ENCODE peak calls at places on chromosomes 4 and X, in seven cellular contexts. One of them, this sample, is unnamed.

GRCh38 chrX:152632445-152633097 is 5.1 kb upstream of the GABRQ start:
- DNase-seq in cardiac muscle cell: peak
- DNase-seq in CD8-positive, alpha-beta T cell: peak
- DNase-seq in dermis blood vessel endothelial cell: peak
- DNase-seq in memory B cell: peak
- DNase-seq in NCI-H460: peak
- DNase-seq in uterus: peak
- DNase-seq in this sample: peak

GRCh38 chrX:17377795-17378194 is 2.8 kb downstream of the NHS start:
- DNase-seq in cardiac muscle cell: no peak
- DNase-seq in CD8-positive, alpha-beta T cell: no peak
- DNase-seq in dermis blood vessel endothelial cell: no peak
- DNase-seq in memory B cell: no peak
- DNase-seq in NCI-H460: no peak
- DNase-seq in uterus: no peak
- DNase-seq in this sample: no peak

GRCh38 chr4:16846520-16847117 is 51.8 kb downstream of the LDB2 start:
- DNase-seq in cardiac muscle cell: no peak
- DNase-seq in CD8-positive, alpha-beta T cell: no peak
- DNase-seq in dermis blood vessel endothelial cell: no peak
- DNase-seq in memory B cell: no peak
- DNase-seq in NCI-H460: no peak
- DNase-seq in uterus: no peak
- DNase-seq in this sample: no peak

GRCh38 chrX:45485682-45486081 is 285.0 kb upstream of the DIPK2B start:
- DNase-seq in cardiac muscle cell: no peak
- DNase-seq in CD8-positive, alpha-beta T cell: no peak
- DNase-seq in dermis blood vessel endothelial cell: peak
- DNase-seq in memory B cell: no peak
- DNase-seq in NCI-H460: no peak
- DNase-seq in uterus: no peak
- DNase-seq in this sample: peak

GRCh38 chrX:31547816-31548215 is 476.0 kb upstream of the FTHL17 start:
- DNase-seq in cardiac muscle cell: no peak
- DNase-seq in CD8-positive, alpha-beta T cell: no peak
- DNase-seq in dermis blood vessel endothelial cell: no peak
- DNase-seq in memory B cell: no peak
- DNase-seq in NCI-H460: no peak
- DNase-seq in uterus: no peak
- DNase-seq in this sample: no peak

GRCh38 chr4:173264245-173264959 is 69.8 kb downstream of the HMGB2 start:
- DNase-seq in cardiac muscle cell: peak
- DNase-seq in CD8-positive, alpha-beta T cell: peak
- DNase-seq in dermis blood vessel endothelial cell: peak
- DNase-seq in memory B cell: peak
- DNase-seq in NCI-H460: no peak
- DNase-seq in uterus: peak
- DNase-seq in this sample: no peak

GRCh38 chr4:153019906-153020305 is 83.8 kb downstream of the FHDC1 start:
- DNase-seq in cardiac muscle cell: no peak
- DNase-seq in CD8-positive, alpha-beta T cell: no peak
- DNase-seq in dermis blood vessel endothelial cell: no peak
- DNase-seq in memory B cell: no peak
- DNase-seq in NCI-H460: no peak
- DNase-seq in uterus: no peak
- DNase-seq in this sample: no peak

GRCh38 chr4:122855491-122855890 is 28.9 kb downstream of the FGF2 start:
- DNase-seq in cardiac muscle cell: no peak
- DNase-seq in CD8-positive, alpha-beta T cell: no peak
- DNase-seq in dermis blood vessel endothelial cell: peak
- DNase-seq in memory B cell: no peak
- DNase-seq in NCI-H460: no peak
- DNase-seq in uterus: no peak
- DNase-seq in this sample: no peak

GRCh38 chr4:69534697-69535096 is 39.0 kb upstream of the UGT2B4 start:
- DNase-seq in cardiac muscle cell: no peak
- DNase-seq in CD8-positive, alpha-beta T cell: no peak
- DNase-seq in dermis blood vessel endothelial cell: no peak
- DNase-seq in memory B cell: no peak
- DNase-seq in NCI-H460: no peak
- DNase-seq in uterus: no peak
- DNase-seq in this sample: no peak

GRCh38 chr4:7365472-7366179 is 69.1 kb downstream of the PSAPL1 start:
- DNase-seq in cardiac muscle cell: no peak
- DNase-seq in CD8-positive, alpha-beta T cell: no peak
- DNase-seq in dermis blood vessel endothelial cell: no peak
- DNase-seq in memory B cell: no peak
- DNase-seq in NCI-H460: no peak
- DNase-seq in uterus: no peak
- DNase-seq in this sample: no peak

GRCh38 chr4:3316146-3316545 is 23.3 kb downstream of the RGS12 start:
- DNase-seq in cardiac muscle cell: no peak
- DNase-seq in CD8-positive, alpha-beta T cell: no peak
- DNase-seq in dermis blood vessel endothelial cell: no peak
- DNase-seq in memory B cell: no peak
- DNase-seq in NCI-H460: no peak
- DNase-seq in uterus: no peak
- DNase-seq in this sample: no peak

GRCh38 chr4:26424838-26425237 is 65.4 kb downstream of the CCKAR start:
- DNase-seq in cardiac muscle cell: no peak
- DNase-seq in CD8-positive, alpha-beta T cell: no peak
- DNase-seq in dermis blood vessel endothelial cell: peak
- DNase-seq in memory B cell: no peak
- DNase-seq in NCI-H460: no peak
- DNase-seq in uterus: no peak
- DNase-seq in this sample: no peak

GRCh38 chr4:180636696-180637095 is 1606.5 kb upstream of the TENM3 start:
- DNase-seq in cardiac muscle cell: no peak
- DNase-seq in CD8-positive, alpha-beta T cell: no peak
- DNase-seq in dermis blood vessel endothelial cell: no peak
- DNase-seq in memory B cell: no peak
- DNase-seq in NCI-H460: no peak
- DNase-seq in uterus: no peak
- DNase-seq in this sample: no peak

GRCh38 chr4:94491322-94491721 is 39.6 kb downstream of the PDLIM5 start:
- DNase-seq in cardiac muscle cell: no peak
- DNase-seq in CD8-positive, alpha-beta T cell: no peak
- DNase-seq in dermis blood vessel endothelial cell: peak
- DNase-seq in memory B cell: no peak
- DNase-seq in NCI-H460: no peak
- DNase-seq in uterus: no peak
- DNase-seq in this sample: peak

GRCh38 chr4:3484057-3484973 is 21.2 kb downstream of the DOK7 start:
- DNase-seq in cardiac muscle cell: no peak
- DNase-seq in CD8-positive, alpha-beta T cell: no peak
- DNase-seq in dermis blood vessel endothelial cell: no peak
- DNase-seq in memory B cell: peak
- DNase-seq in NCI-H460: peak
- DNase-seq in uterus: no peak
- DNase-seq in this sample: peak

GRCh38 chr4:23083391-23083790 is 390.7 kb downstream of the GBA3 start:
- DNase-seq in cardiac muscle cell: no peak
- DNase-seq in CD8-positive, alpha-beta T cell: no peak
- DNase-seq in dermis blood vessel endothelial cell: no peak
- DNase-seq in memory B cell: no peak
- DNase-seq in NCI-H460: no peak
- DNase-seq in uterus: no peak
- DNase-seq in this sample: no peak

GRCh38 chr4:8532245-8532781 is 47.9 kb upstream of the GPR78 start:
- DNase-seq in cardiac muscle cell: no peak
- DNase-seq in CD8-positive, alpha-beta T cell: no peak
- DNase-seq in dermis blood vessel endothelial cell: no peak
- DNase-seq in memory B cell: no peak
- DNase-seq in NCI-H460: no peak
- DNase-seq in uterus: no peak
- DNase-seq in this sample: no peak

GRCh38 chr4:139223682-139224317 is 46.8 kb upstream of the ELF2 start:
- DNase-seq in cardiac muscle cell: no peak
- DNase-seq in CD8-positive, alpha-beta T cell: no peak
- DNase-seq in dermis blood vessel endothelial cell: peak
- DNase-seq in memory B cell: no peak
- DNase-seq in NCI-H460: no peak
- DNase-seq in uterus: peak
- DNase-seq in this sample: no peak

GRCh38 chr4:40247350-40247749 is 50.5 kb downstream of the RHOH start:
- DNase-seq in cardiac muscle cell: no peak
- DNase-seq in CD8-positive, alpha-beta T cell: peak
- DNase-seq in dermis blood vessel endothelial cell: no peak
- DNase-seq in memory B cell: peak
- DNase-seq in NCI-H460: no peak
- DNase-seq in uterus: no peak
- DNase-seq in this sample: no peak

GRCh38 chrX:119669424-119670037 is 23.4 kb downstream of the SEPTIN6 start:
- DNase-seq in cardiac muscle cell: peak
- DNase-seq in CD8-positive, alpha-beta T cell: no peak
- DNase-seq in dermis blood vessel endothelial cell: peak
- DNase-seq in memory B cell: no peak
- DNase-seq in NCI-H460: no peak
- DNase-seq in uterus: peak
- DNase-seq in this sample: no peak

GRCh38 chr4:181219783-181220416 is 1023.3 kb upstream of the TENM3 start:
- DNase-seq in cardiac muscle cell: no peak
- DNase-seq in CD8-positive, alpha-beta T cell: no peak
- DNase-seq in dermis blood vessel endothelial cell: no peak
- DNase-seq in memory B cell: no peak
- DNase-seq in NCI-H460: no peak
- DNase-seq in uterus: no peak
- DNase-seq in this sample: no peak

GRCh38 chr4:56649445-56650258 is 31.4 kb downstream of the HOPX start:
- DNase-seq in cardiac muscle cell: no peak
- DNase-seq in CD8-positive, alpha-beta T cell: no peak
- DNase-seq in dermis blood vessel endothelial cell: no peak
- DNase-seq in memory B cell: no peak
- DNase-seq in NCI-H460: no peak
- DNase-seq in uterus: no peak
- DNase-seq in this sample: no peak

GRCh38 chrX:20863649-20864048 is 510.6 kb upstream of the CNKSR2 start:
- DNase-seq in cardiac muscle cell: no peak
- DNase-seq in CD8-positive, alpha-beta T cell: no peak
- DNase-seq in dermis blood vessel endothelial cell: no peak
- DNase-seq in memory B cell: no peak
- DNase-seq in NCI-H460: no peak
- DNase-seq in uterus: no peak
- DNase-seq in this sample: no peak

GRCh38 chr4:112214397-112215264 is 17.0 kb upstream of the AP1AR start:
- DNase-seq in cardiac muscle cell: peak
- DNase-seq in CD8-positive, alpha-beta T cell: no peak
- DNase-seq in dermis blood vessel endothelial cell: peak
- DNase-seq in memory B cell: no peak
- DNase-seq in NCI-H460: peak
- DNase-seq in uterus: no peak
- DNase-seq in this sample: peak

GRCh38 chr4:15893967-15894366 is 44.6 kb downstream of the FGFBP1 start:
- DNase-seq in cardiac muscle cell: no peak
- DNase-seq in CD8-positive, alpha-beta T cell: no peak
- DNase-seq in dermis blood vessel endothelial cell: peak
- DNase-seq in memory B cell: no peak
- DNase-seq in NCI-H460: peak
- DNase-seq in uterus: no peak
- DNase-seq in this sample: peak

GRCh38 chr4:81913427-81913878 is 441.7 kb upstream of the RASGEF1B start:
- DNase-seq in cardiac muscle cell: peak
- DNase-seq in CD8-positive, alpha-beta T cell: peak
- DNase-seq in dermis blood vessel endothelial cell: peak
- DNase-seq in memory B cell: peak
- DNase-seq in NCI-H460: peak
- DNase-seq in uterus: no peak
- DNase-seq in this sample: peak

GRCh38 chrX:154918060-154918483 is 31.9 kb downstream of the F8A1 start:
- DNase-seq in cardiac muscle cell: peak
- DNase-seq in CD8-positive, alpha-beta T cell: peak
- DNase-seq in dermis blood vessel endothelial cell: peak
- DNase-seq in memory B cell: peak
- DNase-seq in NCI-H460: peak
- DNase-seq in uterus: peak
- DNase-seq in this sample: peak

GRCh38 chr4:124423160-124423559 is 289.4 kb downstream of the ANKRD50 start:
- DNase-seq in cardiac muscle cell: no peak
- DNase-seq in CD8-positive, alpha-beta T cell: no peak
- DNase-seq in dermis blood vessel endothelial cell: peak
- DNase-seq in memory B cell: no peak
- DNase-seq in NCI-H460: no peak
- DNase-seq in uterus: no peak
- DNase-seq in this sample: no peak

GRCh38 chr4:55604996-55605395 is 13.0 kb upstream of the PDCL2 start:
- DNase-seq in cardiac muscle cell: no peak
- DNase-seq in CD8-positive, alpha-beta T cell: no peak
- DNase-seq in dermis blood vessel endothelial cell: no peak
- DNase-seq in memory B cell: no peak
- DNase-seq in NCI-H460: no peak
- DNase-seq in uterus: no peak
- DNase-seq in this sample: no peak

GRCh38 chr4:145935253-145936141 is 3.1 kb downstream of the ZNF827 start:
- DNase-seq in cardiac muscle cell: peak
- DNase-seq in CD8-positive, alpha-beta T cell: peak
- DNase-seq in dermis blood vessel endothelial cell: peak
- DNase-seq in memory B cell: no peak
- DNase-seq in NCI-H460: no peak
- DNase-seq in uterus: peak
- DNase-seq in this sample: no peak

GRCh38 chr4:90127706-90128345 is 632 bp downstream of the CCSER1 start:
- DNase-seq in cardiac muscle cell: peak
- DNase-seq in CD8-positive, alpha-beta T cell: no peak
- DNase-seq in dermis blood vessel endothelial cell: peak
- DNase-seq in memory B cell: no peak
- DNase-seq in NCI-H460: no peak
- DNase-seq in uterus: peak
- DNase-seq in this sample: peak

GRCh38 chrX:72387247-72387646 is 81.5 kb upstream of the CITED1 start:
- DNase-seq in cardiac muscle cell: no peak
- DNase-seq in CD8-positive, alpha-beta T cell: no peak
- DNase-seq in dermis blood vessel endothelial cell: no peak
- DNase-seq in memory B cell: no peak
- DNase-seq in NCI-H460: no peak
- DNase-seq in uterus: no peak
- DNase-seq in this sample: no peak

GRCh38 chr4:2765832-2766526 is 9.8 kb upstream of the TNIP2 start:
- DNase-seq in cardiac muscle cell: no peak
- DNase-seq in CD8-positive, alpha-beta T cell: no peak
- DNase-seq in dermis blood vessel endothelial cell: no peak
- DNase-seq in memory B cell: no peak
- DNase-seq in NCI-H460: no peak
- DNase-seq in uterus: no peak
- DNase-seq in this sample: no peak

GRCh38 chr4:15018389-15018788 is 16.1 kb downstream of the CPEB2 start:
- DNase-seq in cardiac muscle cell: no peak
- DNase-seq in CD8-positive, alpha-beta T cell: no peak
- DNase-seq in dermis blood vessel endothelial cell: no peak
- DNase-seq in memory B cell: no peak
- DNase-seq in NCI-H460: no peak
- DNase-seq in uterus: no peak
- DNase-seq in this sample: no peak

GRCh38 chrX:66731398-66731797 is 92.5 kb upstream of the EDA2R start:
- DNase-seq in cardiac muscle cell: peak
- DNase-seq in CD8-positive, alpha-beta T cell: no peak
- DNase-seq in dermis blood vessel endothelial cell: peak
- DNase-seq in memory B cell: peak
- DNase-seq in NCI-H460: peak
- DNase-seq in uterus: no peak
- DNase-seq in this sample: peak

GRCh38 chrX:153400146-153401132 is 711 bp downstream of the PNMA6E start:
- DNase-seq in cardiac muscle cell: peak
- DNase-seq in CD8-positive, alpha-beta T cell: peak
- DNase-seq in dermis blood vessel endothelial cell: peak
- DNase-seq in memory B cell: peak
- DNase-seq in NCI-H460: peak
- DNase-seq in uterus: no peak
- DNase-seq in this sample: peak

GRCh38 chr4:139481465-139481864 is 27.5 kb downstream of the RAB33B start:
- DNase-seq in cardiac muscle cell: no peak
- DNase-seq in CD8-positive, alpha-beta T cell: no peak
- DNase-seq in dermis blood vessel endothelial cell: peak
- DNase-seq in memory B cell: no peak
- DNase-seq in NCI-H460: no peak
- DNase-seq in uterus: no peak
- DNase-seq in this sample: no peak